ENCODE peak calls at places on chromosomes 7 and 10, in four cellular contexts. R, U, C and A are unnamed samples.

GRCh38 chr7:131503639-131504038 is 52.8 kb downstream of the PODXL start:
- DNase-seq in R (no peak), U (no peak), C (no peak), A (no peak)

GRCh38 chr7:2474813-2475677 is 1.2 kb downstream of the GRIFIN start:
- DNase-seq in R (no peak), U (no peak), C (no peak), A (no peak)

GRCh38 chr10:119832956-119833355 is 39.7 kb downstream of the MCMBP start:
- DNase-seq in R (no peak), U (no peak), C (no peak), A (no peak)

GRCh38 chr10:94199565-94199964 is 163.2 kb downstream of the NOC3L start:
- DNase-seq in R (no peak), U (no peak), C (no peak), A (no peak)

GRCh38 chr10:58044072-58044471 is 223.6 kb downstream of the IPMK start:
- DNase-seq in R (no peak), U (no peak), C (no peak), A (peak)

GRCh38 chr7:20214132-20214531 is 3.1 kb downstream of the MACC1 start:
- DNase-seq in R (no peak), U (no peak), C (no peak), A (no peak)

GRCh38 chr7:131105294-131105802 is 222.3 kb upstream of the MKLN1 start:
- DNase-seq in R (no peak), U (peak), C (no peak), A (no peak)

GRCh38 chr10:98485959-98486358 is 39.2 kb upstream of the HPS1 start:
- DNase-seq in R (no peak), U (no peak), C (no peak), A (no peak)

GRCh38 chr7:7943951-7944350 is 24.6 kb upstream of the GLCCI1 start:
- DNase-seq in R (no peak), U (no peak), C (no peak), A (no peak)

GRCh38 chr7:26553582-26553981 is 261.9 kb downstream of the SNX10 start:
- DNase-seq in R (no peak), U (no peak), C (no peak), A (no peak)

GRCh38 chr10:73262105-73262730 is 9.8 kb upstream of the MRPS16 start:
- DNase-seq in R (no peak), U (no peak), C (no peak), A (peak)

GRCh38 chr10:3805227-3805790 is 20.3 kb upstream of the KLF6 start:
- DNase-seq in R (no peak), U (peak), C (no peak), A (no peak)

GRCh38 chr7:135162382-135163001 is 8.0 kb downstream of the CYREN start:
- DNase-seq in R (no peak), U (no peak), C (no peak), A (no peak)

GRCh38 chr7:129466796-129467195 is 32.6 kb downstream of the STRIP2 start:
- DNase-seq in R (no peak), U (no peak), C (no peak), A (no peak)

GRCh38 chr10:48817141-48817540 is 122.5 kb downstream of the LRRC18 start:
- DNase-seq in R (no peak), U (no peak), C (no peak), A (no peak)

GRCh38 chr10:33010132-33011037 is 52.4 kb upstream of the ITGB1 start:
- DNase-seq in R (no peak), U (no peak), C (no peak), A (peak)

GRCh38 chr7:205117-206010 is 13.0 kb downstream of the FAM20C start:
- DNase-seq in R (no peak), U (no peak), C (no peak), A (no peak)

GRCh38 chr10:36301139-36301538 is 659.0 kb upstream of the FZD8 start:
- DNase-seq in R (no peak), U (no peak), C (no peak), A (no peak)

GRCh38 chr7:47284691-47285246 is 297.1 kb downstream of the TNS3 start:
- DNase-seq in R (no peak), U (no peak), C (no peak), A (no peak)

GRCh38 chr7:105136221-105136620 is 122.2 kb downstream of the KMT2E start:
- DNase-seq in R (no peak), U (no peak), C (no peak), A (no peak)

GRCh38 chr7:22278660-22279059 is 78.3 kb downstream of the RAPGEF5 start:
- DNase-seq in R (no peak), U (no peak), C (no peak), A (no peak)

GRCh38 chr7:104894998-104895850 is 118.8 kb upstream of the KMT2E start:
- DNase-seq in R (no peak), U (no peak), C (no peak), A (no peak)

GRCh38 chr10:53403688-53404087 is 631.1 kb upstream of the MBL2 start:
- DNase-seq in R (no peak), U (no peak), C (no peak), A (no peak)

GRCh38 chr7:97001656-97002554 is 3.4 kb upstream of the DLX6 start:
- DNase-seq in R (no peak), U (no peak), C (no peak), A (no peak)

GRCh38 chr7:20798081-20798693 is 11.5 kb upstream of the SP8 start:
- DNase-seq in R (peak), U (no peak), C (no peak), A (peak)

GRCh38 chr7:116172353-116172752 is 38.0 kb upstream of the TES start:
- DNase-seq in R (no peak), U (no peak), C (no peak), A (no peak)

GRCh38 chr7:5519515-5519928 is 95.9 kb upstream of the TNRC18 start:
- DNase-seq in R (no peak), U (no peak), C (no peak), A (no peak)

GRCh38 chr7:158261362-158262235 is 326.0 kb downstream of the PTPRN2 start:
- DNase-seq in R (no peak), U (no peak), C (no peak), A (no peak)

GRCh38 chr10:103678104-103678526 is 177.3 kb downstream of the SH3PXD2A start:
- DNase-seq in R (peak), U (peak), C (peak), A (no peak)

DNA sequence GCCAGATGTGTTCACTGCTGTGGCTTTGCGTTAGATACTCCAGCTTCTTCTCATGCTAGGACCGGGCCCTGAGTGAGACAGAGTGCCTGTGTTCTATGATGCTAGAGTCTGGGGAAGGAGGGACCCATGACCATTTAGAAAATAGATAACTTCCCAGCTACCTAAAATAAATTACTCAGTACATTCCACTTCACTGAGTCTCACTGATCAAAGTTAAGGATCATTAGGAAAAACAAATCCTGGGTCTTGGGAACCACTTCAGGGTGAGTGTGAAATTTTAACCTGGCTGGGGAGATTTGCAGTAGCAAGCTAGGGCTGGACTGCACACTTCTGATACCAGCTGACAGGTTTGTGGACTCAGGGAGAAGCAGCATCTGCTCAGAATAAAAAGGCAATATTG is 138.1 kb downstream of the EMX2 start:
- DNase-seq in R (no peak), U (no peak), C (no peak), A (no peak)
- TF ChIP-seq POLR2A in R (no peak), U (no peak), C (no peak), A (no peak)

GRCh38 chr7:18702071-18702829 is 206.7 kb downstream of the HDAC9 start:
- DNase-seq in R (no peak), U (no peak), C (no peak), A (no peak)
- TF ChIP-seq POLR2A in R (no peak), U (no peak), C (no peak), A (no peak)

GRCh38 chr7:30470163-30470770 is 8.3 kb downstream of the NOD1 start:
- DNase-seq in R (no peak), U (no peak), C (no peak), A (no peak)

GRCh38 chr7:30469303-30469702 is 9.3 kb downstream of the NOD1 start:
- DNase-seq in R (no peak), U (peak), C (no peak), A (peak)

GRCh38 chr7:30468041-30468440 is 10.5 kb downstream of the NOD1 start:
- DNase-seq in R (no peak), U (no peak), C (no peak), A (no peak)

GRCh38 chr7:30467275-30467674 is 11.3 kb downstream of the NOD1 start:
- DNase-seq in R (no peak), U (no peak), C (no peak), A (no peak)

GRCh38 chr7:30468791-30469190 is 9.8 kb downstream of the NOD1 start:
- DNase-seq in R (no peak), U (no peak), C (no peak), A (no peak)
- TF ChIP-seq POLR2A in R (no peak), U (no peak), C (no peak), A (no peak)

GRCh38 chr7:119665791-119666190 is 607.2 kb upstream of the KCND2 start:
- DNase-seq in R (no peak), U (no peak), C (no peak), A (no peak)
- TF ChIP-seq POLR2A in R (no peak), U (no peak), C (no peak), A (no peak)

GRCh38 chr7:101688183-101688831 is 59.2 kb upstream of the MYL10 start:
- DNase-seq in R (peak), U (peak), C (no peak), A (peak)
- TF ChIP-seq POLR2A in R (no peak), U (no peak), C (no peak), A (peak)

GRCh38 chr7:31129067-31129466 is 77.0 kb downstream of the ADCYAP1R1 start:
- DNase-seq in R (no peak), U (no peak), C (no peak), A (no peak)
- TF ChIP-seq POLR2A in R (no peak), U (no peak), C (no peak), A (no peak)